ENCODE peak calls at places on chromosomes 16 and 17, in four cellular contexts. H is naive B cell, N is COR-L47, Q is AG10803. J is an unnamed sample.

GRCh38 chr17:65163990-65164495 is 26.9 kb downstream of the RGS9 start:
- DNase-seq in H (peak), N (no peak), Q (peak), J (peak)

GRCh38 chr17:45115871-45116270 is 16.4 kb downstream of the PLCD3 start:
- DNase-seq in H (no peak), Q (no peak), N (no peak), J (no peak)

GRCh38 chr17:74089869-74090464 is 113.5 kb upstream of the RPL38 start:
- DNase-seq in Q (peak), H (no peak), N (peak), J (peak)

GRCh38 chr17:50667259-50668024 is 32.8 kb downstream of the ABCC3 start:
- DNase-seq in Q (no peak), H (no peak), N (no peak), J (no peak)

GRCh38 chr16:75481475-75481874 is 13.8 kb downstream of the CHST6 start:
- DNase-seq in N (no peak), Q (no peak), H (no peak), J (no peak)

GRCh38 chr16:50878536-50878935 is 136.7 kb downstream of the CYLD start:
- DNase-seq in H (no peak), Q (no peak), N (no peak), J (no peak)

GRCh38 chr17:61323015-61323379 is 76.6 kb upstream of the TBX2 start:
- DNase-seq in N (no peak), H (no peak), Q (no peak), J (peak)

GRCh38 chr17:61407211-61407911 is 7.7 kb downstream of the TBX2 start:
- DNase-seq in N (no peak), H (no peak), Q (no peak), J (no peak)

GRCh38 chr16:89187337-89188063 is 12.8 kb downstream of the SLC22A31 start:
- DNase-seq in N (no peak), Q (no peak), H (peak), J (peak)

GRCh38 chr16:2710021-2710710 is 9.9 kb downstream of the PRSS27 start:
- DNase-seq in Q (no peak), N (no peak), H (no peak), J (no peak)

GRCh38 chr17:60423865-60424264 is 1.6 kb downstream of the CHCT1 start:
- DNase-seq in H (no peak), Q (no peak), N (no peak), J (no peak)

GRCh38 chr17:32871736-32872135 is 5.2 kb downstream of the MYO1D start:
- DNase-seq in H (no peak), N (no peak), Q (no peak), J (no peak)

GRCh38 chr17:44346064-44346844 is 1.2 kb downstream of the GRN start:
- DNase-seq in H (no peak), Q (no peak), N (no peak), J (no peak)

GRCh38 chr16:20781697-20782096 is 17.9 kb downstream of the ACSM3 start:
- DNase-seq in N (no peak), Q (no peak), H (no peak), J (no peak)

GRCh38 chr17:1367351-1367745 is 32.7 kb downstream of the YWHAE start:
- DNase-seq in N (no peak), Q (peak), H (no peak), J (peak)

GRCh38 chr17:17366941-17367885 is 64.0 kb downstream of the NT5M start:
- DNase-seq in H (no peak), N (no peak), Q (no peak), J (no peak)

GRCh38 chr16:56408379-56409098 is 16.8 kb downstream of the AMFR start:
- DNase-seq in N (no peak), H (no peak), Q (no peak), J (no peak)

J was measured in myocyte.